ENCODE peak calls at places on chromosome 6, in five cellular contexts. Z, R, U, M and Q are unnamed samples.

GRCh38 chr6:106608080-106608668 is 21.1 kb downstream of the RTN4IP1 start:
- DNase-seq in Z (peak), M (peak), U (peak), R (peak), Q (no peak)

GRCh38 chr6:116616757-116617093 is 446 bp downstream of the RSPH4A start:
- DNase-seq in U (peak), R (peak), Z (no peak), M (no peak), Q (no peak)

GRCh38 chr6:1558388-1558787 is 51.3 kb upstream of the FOXC1 start:
- DNase-seq in Z (no peak), R (no peak), M (no peak), U (no peak), Q (no peak)

GRCh38 chr6:119830069-119830468 is 480.5 kb upstream of the MAN1A1 start:
- DNase-seq in M (no peak), R (no peak), Z (no peak), U (no peak), Q (no peak)

GRCh38 chr6:132919028-132919427 is 104.7 kb downstream of the RPS12 start:
- DNase-seq in M (no peak), U (no peak), R (no peak), Z (no peak), Q (no peak)

GRCh38 chr6:33929575-33930288 is 125.9 kb upstream of the MLN start:
- DNase-seq in U (peak), R (peak), M (no peak), Z (no peak), Q (no peak)

GRCh38 chr6:37487891-37488290 is 11.8 kb downstream of the CCDC167 start:
- DNase-seq in M (no peak), U (no peak), R (no peak), Z (no peak), Q (no peak)

GRCh38 chr6:138999949-139000725 is 12.1 kb upstream of the REPS1 start:
- DNase-seq in U (peak), Z (no peak), M (no peak), R (peak), Q (no peak)

GRCh38 chr6:134551245-134551960 is 233.5 kb upstream of the SGK1 start:
- DNase-seq in Z (no peak), U (peak), M (peak), R (no peak), Q (no peak)

GRCh38 chr6:161101517-161101916 is 109.9 kb downstream of the MAP3K4 start:
- DNase-seq in Z (peak), M (no peak), R (peak), U (no peak), Q (no peak)

GRCh38 chr6:73648166-73648565 is 5.6 kb downstream of the SLC17A5 start:
- DNase-seq in M (no peak), U (peak), Z (no peak), R (no peak), Q (no peak)

GRCh38 chr6:42295181-42295580 is 77.5 kb upstream of the MRPS10 start:
- DNase-seq in M (no peak), U (no peak), R (peak), Z (no peak), Q (no peak)

GRCh38 chr6:154555075-154555677 is 44.7 kb upstream of the CNKSR3 start:
- DNase-seq in M (peak), U (peak), Z (no peak), R (no peak), Q (no peak)

GRCh38 chr6:169019727-169020491 is 233.7 kb downstream of the THBS2 start:
- DNase-seq in R (peak), U (no peak), Z (no peak), M (no peak), Q (no peak)
- TF ChIP-seq CTCF in R (peak), U (peak), Z (no peak), M (peak), Q (peak)

DNA sequence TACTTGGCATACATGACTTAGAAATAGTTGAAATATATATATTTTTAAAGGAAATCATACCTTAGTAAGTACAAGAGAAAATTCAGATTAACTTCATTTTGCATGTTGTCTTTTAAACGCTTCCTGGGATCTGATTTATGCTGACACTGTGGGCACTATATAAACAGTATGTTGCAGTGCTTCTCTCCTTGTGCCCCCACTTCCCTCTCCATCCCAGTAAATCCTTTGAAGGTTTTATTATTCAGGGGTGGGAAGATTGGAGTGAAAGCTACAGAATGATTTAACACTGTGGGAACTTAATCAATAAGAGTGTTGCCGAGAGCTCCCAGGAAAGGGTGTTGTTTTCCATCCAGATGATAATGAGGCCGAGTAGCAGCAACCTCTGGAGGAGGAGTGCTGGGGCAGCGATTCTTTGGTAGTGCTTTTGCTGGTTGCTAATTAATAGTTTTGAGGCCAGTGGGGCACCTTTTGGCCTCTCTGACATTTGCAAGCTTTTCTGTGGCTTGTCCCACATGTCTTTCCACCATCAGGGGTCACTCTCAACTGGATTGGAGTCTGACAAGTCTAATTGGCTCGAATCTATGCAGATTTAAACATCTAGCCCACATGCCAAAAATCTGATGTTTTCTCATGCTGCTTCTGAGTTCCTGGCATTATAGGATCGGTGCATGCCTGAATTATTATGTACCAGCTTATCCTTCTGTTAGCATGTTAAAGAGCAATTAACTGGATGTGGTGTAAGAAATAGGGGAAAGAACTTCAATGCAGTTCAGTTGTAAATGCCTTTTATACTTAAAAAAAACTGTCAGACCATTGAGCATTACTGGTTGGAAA is 183.1 kb upstream of the MMS22L start:
- DNase-seq in R (no peak), M (no peak), U (no peak), Z (no peak), Q (no peak)
- TF ChIP-seq CTCF in R (no peak), M (no peak), U (no peak), Z (no peak), Q (peak)

DNA sequence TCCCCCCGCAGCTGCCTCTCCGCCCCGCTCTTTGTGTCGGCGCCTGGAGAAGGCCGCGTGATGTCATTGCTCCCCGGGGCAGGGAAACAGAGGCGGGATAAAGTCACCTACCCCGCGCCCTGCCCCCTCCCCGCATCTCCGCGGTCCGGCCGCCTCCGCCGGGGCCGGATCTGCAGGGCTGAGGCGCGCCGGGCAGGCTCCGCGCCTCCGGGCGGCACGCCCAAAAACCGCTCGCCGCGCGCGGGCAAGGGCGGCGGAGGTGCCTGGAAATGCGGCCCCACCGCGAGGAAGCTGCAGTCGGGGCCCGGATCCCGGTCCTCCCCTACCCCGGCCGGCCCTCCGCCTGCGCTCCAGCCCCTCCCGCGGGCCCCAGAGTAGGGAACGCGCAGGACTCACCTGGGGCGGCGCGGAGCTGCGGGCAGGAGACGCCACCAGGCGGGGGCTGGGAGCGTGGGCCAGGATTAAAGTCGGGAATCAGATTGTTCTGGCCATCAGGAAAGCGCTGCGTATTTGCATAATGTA is at the start of gene FAXC:
- DNase-seq in M (peak), R (peak), Z (no peak), U (peak), Q (peak)
- TF ChIP-seq CTCF in M (peak), R (no peak), Z (no peak), U (no peak), Q (peak)

GRCh38 chr6:44084231-44085014 is 42.8 kb downstream of the MRPL14 start:
- DNase-seq in Z (no peak), M (peak), R (no peak), U (peak), Q (no peak)
- TF ChIP-seq CTCF in Z (no peak), M (no peak), R (no peak), U (no peak), Q (no peak)

GRCh38 chr6:110703010-110703905 is 112.0 kb downstream of the CDK19 start:
- DNase-seq in R (no peak), U (peak), Z (no peak), M (no peak), Q (no peak)
- TF ChIP-seq CTCF in R (no peak), U (no peak), Z (no peak), M (no peak), Q (no peak)

GRCh38 chr6:79048611-79049010 is 29.4 kb downstream of the PHIP start:
- DNase-seq in U (peak), R (peak), M (peak), Z (peak), Q (no peak)
- TF ChIP-seq CTCF in U (peak), R (peak), M (peak), Z (peak), Q (peak)

DNA sequence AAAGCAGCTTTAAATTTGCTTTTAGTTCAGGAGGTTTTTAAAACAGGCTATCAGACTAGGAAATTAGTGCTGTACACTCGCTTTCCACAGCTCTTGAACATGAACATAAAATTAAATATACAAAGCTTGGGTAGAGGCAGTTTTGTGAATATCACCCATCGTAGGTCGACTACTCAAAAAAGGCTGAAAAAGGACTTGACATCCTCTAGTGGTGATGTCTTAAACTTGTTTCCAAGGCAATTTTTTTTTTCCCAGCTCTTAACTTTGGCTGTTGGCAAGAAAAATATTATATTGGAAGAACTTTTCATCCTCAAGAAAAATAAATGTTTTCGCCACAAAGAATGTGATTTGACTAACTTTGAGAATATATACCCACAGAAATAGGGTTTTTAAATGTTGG is 2.9 kb downstream of the MAP7 start:
- DNase-seq in R (peak), U (peak), M (peak), Z (no peak), Q (no peak)
- TF ChIP-seq CTCF in R (peak), U (peak), M (peak), Z (peak), Q (peak)